ENCODE peak calls at places on chromosomes 12 and 14, in nine cellular contexts. One of them, this sample, is unnamed.

GRCh38 chr12:100267603-100268281 is 765 bp downstream of the SCYL2 start:
- DNase-seq in activated naive CD8-positive, alpha-beta T cell treated with anti-CD3 and anti-CD28 coated beads, Interleukin-2, amount 50 U/mL, for 24 hours: peak
- DNase-seq in H9: no peak
- DNase-seq in NCI-H1694 treated with DMSO at 0.1 percent for 48 hours: no peak
- DNase-seq in A172: peak
- DNase-seq in NCI-H1417: peak
- DNase-seq in RWPE1: peak
- DNase-seq in lung microvascular endothelial cell: peak
- DNase-seq in anterior cingulate cortex: no peak
- DNase-seq in this sample: no peak

GRCh38 chr14:100416921-100417451 is 93.8 kb downstream of the SLC25A47 start:
- DNase-seq in activated naive CD8-positive, alpha-beta T cell treated with anti-CD3 and anti-CD28 coated beads, Interleukin-2, amount 50 U/mL, for 24 hours: no peak
- DNase-seq in H9: no peak
- DNase-seq in NCI-H1694 treated with DMSO at 0.1 percent for 48 hours: no peak
- DNase-seq in A172: peak
- DNase-seq in NCI-H1417: no peak
- DNase-seq in RWPE1: peak
- DNase-seq in lung microvascular endothelial cell: no peak
- DNase-seq in anterior cingulate cortex: no peak
- DNase-seq in this sample: no peak

GRCh38 chr14:104680806-104681688 is 8.4 kb upstream of the INF2 start:
- DNase-seq in activated naive CD8-positive, alpha-beta T cell treated with anti-CD3 and anti-CD28 coated beads, Interleukin-2, amount 50 U/mL, for 24 hours: no peak
- DNase-seq in H9: no peak
- DNase-seq in NCI-H1694 treated with DMSO at 0.1 percent for 48 hours: peak
- DNase-seq in A172: peak
- DNase-seq in NCI-H1417: no peak
- DNase-seq in RWPE1: peak
- DNase-seq in lung microvascular endothelial cell: peak
- DNase-seq in anterior cingulate cortex: peak
- DNase-seq in this sample: peak

GRCh38 chr12:69900720-69901131 is 75.7 kb downstream of the MYRFL start:
- DNase-seq in activated naive CD8-positive, alpha-beta T cell treated with anti-CD3 and anti-CD28 coated beads, Interleukin-2, amount 50 U/mL, for 24 hours: peak
- DNase-seq in H9: peak
- DNase-seq in NCI-H1694 treated with DMSO at 0.1 percent for 48 hours: peak
- DNase-seq in A172: peak
- DNase-seq in NCI-H1417: peak
- DNase-seq in RWPE1: peak
- DNase-seq in lung microvascular endothelial cell: peak
- DNase-seq in anterior cingulate cortex: peak
- DNase-seq in this sample: peak

GRCh38 chr14:105333613-105334364 is 19.2 kb downstream of the PACS2 start:
- DNase-seq in activated naive CD8-positive, alpha-beta T cell treated with anti-CD3 and anti-CD28 coated beads, Interleukin-2, amount 50 U/mL, for 24 hours: no peak
- DNase-seq in H9: no peak
- DNase-seq in NCI-H1694 treated with DMSO at 0.1 percent for 48 hours: no peak
- DNase-seq in A172: no peak
- DNase-seq in NCI-H1417: peak
- DNase-seq in RWPE1: no peak
- DNase-seq in lung microvascular endothelial cell: no peak
- DNase-seq in anterior cingulate cortex: no peak
- DNase-seq in this sample: no peak

GRCh38 chr14:25056688-25057078 is 6.7 kb upstream of the STXBP6 start:
- DNase-seq in activated naive CD8-positive, alpha-beta T cell treated with anti-CD3 and anti-CD28 coated beads, Interleukin-2, amount 50 U/mL, for 24 hours: no peak
- DNase-seq in H9: no peak
- DNase-seq in NCI-H1694 treated with DMSO at 0.1 percent for 48 hours: no peak
- DNase-seq in A172: no peak
- DNase-seq in NCI-H1417: no peak
- DNase-seq in RWPE1: no peak
- DNase-seq in lung microvascular endothelial cell: no peak
- DNase-seq in anterior cingulate cortex: peak
- DNase-seq in this sample: no peak

GRCh38 chr14:104515811-104516780 is 63.5 kb upstream of the C14orf180 start:
- DNase-seq in activated naive CD8-positive, alpha-beta T cell treated with anti-CD3 and anti-CD28 coated beads, Interleukin-2, amount 50 U/mL, for 24 hours: no peak
- DNase-seq in H9: no peak
- DNase-seq in NCI-H1694 treated with DMSO at 0.1 percent for 48 hours: no peak
- DNase-seq in A172: no peak
- DNase-seq in NCI-H1417: no peak
- DNase-seq in RWPE1: no peak
- DNase-seq in lung microvascular endothelial cell: no peak
- DNase-seq in anterior cingulate cortex: no peak
- DNase-seq in this sample: no peak

GRCh38 chr12:92930421-92930820 is 1.3 kb upstream of the EEA1 start:
- DNase-seq in activated naive CD8-positive, alpha-beta T cell treated with anti-CD3 and anti-CD28 coated beads, Interleukin-2, amount 50 U/mL, for 24 hours: no peak
- DNase-seq in H9: no peak
- DNase-seq in NCI-H1694 treated with DMSO at 0.1 percent for 48 hours: no peak
- DNase-seq in A172: no peak
- DNase-seq in NCI-H1417: no peak
- DNase-seq in RWPE1: no peak
- DNase-seq in lung microvascular endothelial cell: no peak
- DNase-seq in anterior cingulate cortex: no peak
- DNase-seq in this sample: no peak

GRCh38 chr12:111687255-111687654 is 1.4 kb downstream of the ACAD10 start:
- DNase-seq in activated naive CD8-positive, alpha-beta T cell treated with anti-CD3 and anti-CD28 coated beads, Interleukin-2, amount 50 U/mL, for 24 hours: no peak
- DNase-seq in H9: no peak
- DNase-seq in NCI-H1694 treated with DMSO at 0.1 percent for 48 hours: no peak
- DNase-seq in A172: no peak
- DNase-seq in NCI-H1417: no peak
- DNase-seq in RWPE1: peak
- DNase-seq in lung microvascular endothelial cell: peak
- DNase-seq in anterior cingulate cortex: no peak
- DNase-seq in this sample: no peak

GRCh38 chr14:101992708-101993107 is 28.3 kb downstream of the DYNC1H1 start:
- DNase-seq in activated naive CD8-positive, alpha-beta T cell treated with anti-CD3 and anti-CD28 coated beads, Interleukin-2, amount 50 U/mL, for 24 hours: peak
- DNase-seq in H9: no peak
- DNase-seq in NCI-H1694 treated with DMSO at 0.1 percent for 48 hours: no peak
- DNase-seq in A172: no peak
- DNase-seq in NCI-H1417: no peak
- DNase-seq in RWPE1: no peak
- DNase-seq in lung microvascular endothelial cell: no peak
- DNase-seq in anterior cingulate cortex: no peak
- DNase-seq in this sample: no peak

GRCh38 chr12:76199808-76200207 is 115.3 kb upstream of the NAP1L1 start:
- DNase-seq in activated naive CD8-positive, alpha-beta T cell treated with anti-CD3 and anti-CD28 coated beads, Interleukin-2, amount 50 U/mL, for 24 hours: no peak
- DNase-seq in H9: no peak
- DNase-seq in NCI-H1694 treated with DMSO at 0.1 percent for 48 hours: no peak
- DNase-seq in A172: no peak
- DNase-seq in NCI-H1417: no peak
- DNase-seq in RWPE1: no peak
- DNase-seq in lung microvascular endothelial cell: peak
- DNase-seq in anterior cingulate cortex: no peak
- DNase-seq in this sample: no peak

GRCh38 chr12:14955876-14956811 is 5.3 kb downstream of the ARHGDIB start:
- DNase-seq in activated naive CD8-positive, alpha-beta T cell treated with anti-CD3 and anti-CD28 coated beads, Interleukin-2, amount 50 U/mL, for 24 hours: peak
- DNase-seq in H9: no peak
- DNase-seq in NCI-H1694 treated with DMSO at 0.1 percent for 48 hours: no peak
- DNase-seq in A172: no peak
- DNase-seq in NCI-H1417: no peak
- DNase-seq in RWPE1: no peak
- DNase-seq in lung microvascular endothelial cell: no peak
- DNase-seq in anterior cingulate cortex: no peak
- DNase-seq in this sample: no peak

GRCh38 chr14:32033516-32033915 is 43.6 kb upstream of the ARHGAP5 start:
- DNase-seq in activated naive CD8-positive, alpha-beta T cell treated with anti-CD3 and anti-CD28 coated beads, Interleukin-2, amount 50 U/mL, for 24 hours: no peak
- DNase-seq in H9: no peak
- DNase-seq in NCI-H1694 treated with DMSO at 0.1 percent for 48 hours: no peak
- DNase-seq in A172: no peak
- DNase-seq in NCI-H1417: no peak
- DNase-seq in RWPE1: no peak
- DNase-seq in lung microvascular endothelial cell: no peak
- DNase-seq in anterior cingulate cortex: no peak
- DNase-seq in this sample: no peak

GRCh38 chr12:41795910-41796309 is 348.8 kb downstream of the GXYLT1 start:
- DNase-seq in activated naive CD8-positive, alpha-beta T cell treated with anti-CD3 and anti-CD28 coated beads, Interleukin-2, amount 50 U/mL, for 24 hours: no peak
- DNase-seq in H9: peak
- DNase-seq in NCI-H1694 treated with DMSO at 0.1 percent for 48 hours: no peak
- DNase-seq in A172: no peak
- DNase-seq in NCI-H1417: no peak
- DNase-seq in RWPE1: no peak
- DNase-seq in lung microvascular endothelial cell: peak
- DNase-seq in anterior cingulate cortex: no peak
- DNase-seq in this sample: no peak

GRCh38 chr12:89499857-89500256 is 24.7 kb downstream of the GALNT4 start:
- DNase-seq in activated naive CD8-positive, alpha-beta T cell treated with anti-CD3 and anti-CD28 coated beads, Interleukin-2, amount 50 U/mL, for 24 hours: no peak
- DNase-seq in H9: no peak
- DNase-seq in NCI-H1694 treated with DMSO at 0.1 percent for 48 hours: no peak
- DNase-seq in A172: no peak
- DNase-seq in NCI-H1417: no peak
- DNase-seq in RWPE1: no peak
- DNase-seq in lung microvascular endothelial cell: no peak
- DNase-seq in anterior cingulate cortex: no peak
- DNase-seq in this sample: no peak

GRCh38 chr12:83971781-83972180 is 940.8 kb downstream of the SLC6A15 start:
- DNase-seq in activated naive CD8-positive, alpha-beta T cell treated with anti-CD3 and anti-CD28 coated beads, Interleukin-2, amount 50 U/mL, for 24 hours: no peak
- DNase-seq in H9: no peak
- DNase-seq in NCI-H1694 treated with DMSO at 0.1 percent for 48 hours: no peak
- DNase-seq in A172: no peak
- DNase-seq in NCI-H1417: no peak
- DNase-seq in RWPE1: no peak
- DNase-seq in lung microvascular endothelial cell: no peak
- DNase-seq in anterior cingulate cortex: no peak
- DNase-seq in this sample: no peak

GRCh38 chr14:45867046-45867894 is 614.3 kb upstream of the MIS18BP1 start:
- DNase-seq in activated naive CD8-positive, alpha-beta T cell treated with anti-CD3 and anti-CD28 coated beads, Interleukin-2, amount 50 U/mL, for 24 hours: no peak
- DNase-seq in H9: no peak
- DNase-seq in NCI-H1694 treated with DMSO at 0.1 percent for 48 hours: no peak
- DNase-seq in A172: no peak
- DNase-seq in NCI-H1417: no peak
- DNase-seq in RWPE1: no peak
- DNase-seq in lung microvascular endothelial cell: no peak
- DNase-seq in anterior cingulate cortex: no peak
- DNase-seq in this sample: no peak

GRCh38 chr12:88944403-88944802 is 364.1 kb upstream of the KITLG start:
- DNase-seq in activated naive CD8-positive, alpha-beta T cell treated with anti-CD3 and anti-CD28 coated beads, Interleukin-2, amount 50 U/mL, for 24 hours: no peak
- DNase-seq in H9: no peak
- DNase-seq in NCI-H1694 treated with DMSO at 0.1 percent for 48 hours: no peak
- DNase-seq in A172: peak
- DNase-seq in NCI-H1417: no peak
- DNase-seq in RWPE1: peak
- DNase-seq in lung microvascular endothelial cell: peak
- DNase-seq in anterior cingulate cortex: no peak
- DNase-seq in this sample: no peak

GRCh38 chr12:55142896-55143870 is 17.0 kb downstream of the OR9K2 start:
- DNase-seq in activated naive CD8-positive, alpha-beta T cell treated with anti-CD3 and anti-CD28 coated beads, Interleukin-2, amount 50 U/mL, for 24 hours: peak
- DNase-seq in H9: peak
- DNase-seq in NCI-H1694 treated with DMSO at 0.1 percent for 48 hours: peak
- DNase-seq in A172: peak
- DNase-seq in NCI-H1417: peak
- DNase-seq in RWPE1: peak
- DNase-seq in lung microvascular endothelial cell: peak
- DNase-seq in anterior cingulate cortex: peak
- DNase-seq in this sample: peak

GRCh38 chr14:100165825-100166520 is 6.5 kb upstream of the DEGS2 start:
- DNase-seq in activated naive CD8-positive, alpha-beta T cell treated with anti-CD3 and anti-CD28 coated beads, Interleukin-2, amount 50 U/mL, for 24 hours: no peak
- DNase-seq in H9: no peak
- DNase-seq in NCI-H1694 treated with DMSO at 0.1 percent for 48 hours: no peak
- DNase-seq in A172: no peak
- DNase-seq in NCI-H1417: no peak
- DNase-seq in RWPE1: no peak
- DNase-seq in lung microvascular endothelial cell: no peak
- DNase-seq in anterior cingulate cortex: no peak
- DNase-seq in this sample: no peak

GRCh38 chr12:87687362-87687761 is 341.8 kb downstream of the C12orf50 start:
- DNase-seq in activated naive CD8-positive, alpha-beta T cell treated with anti-CD3 and anti-CD28 coated beads, Interleukin-2, amount 50 U/mL, for 24 hours: no peak
- DNase-seq in H9: peak
- DNase-seq in NCI-H1694 treated with DMSO at 0.1 percent for 48 hours: no peak
- DNase-seq in A172: peak
- DNase-seq in NCI-H1417: no peak
- DNase-seq in RWPE1: no peak
- DNase-seq in lung microvascular endothelial cell: peak
- DNase-seq in anterior cingulate cortex: no peak
- DNase-seq in this sample: no peak